ENCODE peak calls at places on chromosomes 6 and 20, in seven cellular contexts. C is NCI-H1417, Q is NCI-H2171 treated with DMSO at 0.1 percent for 48 hours, Y is ovary, H is iPS-NIHi11, N is MCF 10A, J is H9. F is an unnamed sample.

GRCh38 chr6:82270791-82271392 is 23.3 kb upstream of the IBTK start:
- DNase-seq in C (peak), Q (peak), Y (no peak), H (peak), N (peak), J (no peak), F (peak)

GRCh38 chr6:136921521-136921935 is 573 bp upstream of the SLC35D3 start:
- DNase-seq in C (peak), Q (no peak), Y (peak), H (peak), N (no peak), J (peak), F (peak)

GRCh38 chr6:1363729-1364572 is 25.4 kb upstream of the FOXF2 start:
- DNase-seq in C (no peak), Q (no peak), Y (no peak), H (peak), N (peak), J (no peak), F (no peak)

GRCh38 chr20:22703843-22704242 is 119.5 kb upstream of the FOXA2 start:
- DNase-seq in C (no peak), Q (no peak), Y (no peak), H (no peak), N (no peak), J (no peak), F (no peak)

GRCh38 chr6:41682966-41683459 is 44.7 kb downstream of the MDFI start:
- DNase-seq in C (no peak), Q (no peak), Y (no peak), H (no peak), N (no peak), J (no peak), F (no peak)

GRCh38 chr20:4512891-4513550 is 208.7 kb upstream of the PRND start:
- DNase-seq in C (no peak), Q (no peak), Y (no peak), H (no peak), N (peak), J (no peak), F (no peak)

GRCh38 chr20:43774754-43775153 is 48.0 kb upstream of the GTSF1L start:
- DNase-seq in C (no peak), Q (no peak), Y (no peak), H (no peak), N (no peak), J (no peak), F (no peak)

GRCh38 chr20:56440346-56441007 is 27.9 kb upstream of the RTF2 start:
- DNase-seq in C (no peak), Q (no peak), Y (no peak), H (no peak), N (no peak), J (no peak), F (no peak)

GRCh38 chr6:150599199-150600002 is at the start of gene PLEKHG1:
- DNase-seq in C (peak), Q (peak), Y (peak), H (peak), N (peak), J (peak), F (peak)

GRCh38 chr20:59258103-59258705 is 42.2 kb upstream of the EDN3 start:
- DNase-seq in C (no peak), Q (peak), Y (no peak), H (no peak), N (no peak), J (no peak), F (peak)

GRCh38 chr20:47189060-47189459 is 167.4 kb downstream of the ZMYND8 start:
- DNase-seq in C (no peak), Q (no peak), Y (no peak), H (no peak), N (no peak), J (no peak), F (no peak)

GRCh38 chr20:15836634-15837033 is 736.6 kb downstream of the KIF16B start:
- DNase-seq in C (no peak), Q (no peak), Y (no peak), H (no peak), N (no peak), J (no peak), F (no peak)

GRCh38 chr20:5714261-5715041 is 35.8 kb upstream of the SHLD1 start:
- DNase-seq in C (peak), Q (no peak), Y (no peak), H (peak), N (no peak), J (peak), F (no peak)